ENCODE peak calls at places on chromosome 13, in ten cellular contexts. G, F, U, O, N, D, I, C, Z and W are unnamed samples.

GRCh38 chr13:29621401-29621800 is 25.9 kb upstream of the SLC7A1 start:
- DNase-seq in G (peak), F (peak), U (no peak), O (no peak), N (peak), D (no peak), I (no peak), C (no peak), Z (no peak), W (no peak)

GRCh38 chr13:36029171-36029570 is 102.0 kb downstream of the DCLK1 start:
- DNase-seq in G (peak), F (peak), U (no peak), O (no peak), N (peak), D (no peak), I (no peak), C (no peak), Z (no peak), W (no peak)

GRCh38 chr13:98083507-98083906 is 59.4 kb upstream of the FARP1 start:
- DNase-seq in G (peak), F (peak), U (no peak), O (no peak), N (peak), D (no peak), I (no peak), C (no peak), Z (no peak), W (no peak)

GRCh38 chr13:100461309-100462035 is 127.1 kb downstream of the GGACT start:
- DNase-seq in G (no peak), F (no peak), U (no peak), O (no peak), N (no peak), D (no peak), I (no peak), C (no peak), Z (no peak), W (no peak)

GRCh38 chr13:106114981-106115554 is 420.4 kb downstream of the EFNB2 start:
- DNase-seq in G (no peak), F (peak), U (no peak), O (no peak), N (peak), D (no peak), I (no peak), C (no peak), Z (no peak), W (no peak)

GRCh38 chr13:48733739-48734329 is 80.1 kb downstream of the CYSLTR2 start:
- DNase-seq in G (no peak), F (peak), U (no peak), O (no peak), N (peak), D (no peak), I (no peak), C (no peak), Z (no peak), W (no peak)

GRCh38 chr13:76455960-76456359 is 430.2 kb downstream of the KCTD12 start:
- DNase-seq in G (peak), F (peak), U (no peak), O (no peak), N (peak), D (no peak), I (no peak), C (no peak), Z (no peak), W (no peak)

GRCh38 chr13:98937911-98938381 is 39.9 kb downstream of the DOCK9 start:
- DNase-seq in G (no peak), F (peak), U (no peak), O (no peak), N (peak), D (no peak), I (no peak), C (no peak), Z (no peak), W (no peak)

GRCh38 chr13:94351292-94352000 is 128.0 kb downstream of the DCT start:
- DNase-seq in G (peak), F (peak), U (no peak), O (no peak), N (peak), D (no peak), I (no peak), C (no peak), Z (no peak), W (no peak)